ENCODE peak calls at places on chromosomes 3 and 15, in eight cellular contexts. One of them, this sample, is unnamed.
A peak's percentile ranks its signal among the peaks of the same experiment; 100 is the strongest.

GRCh38 chr15:25742421-25743159 is 120.5 kb downstream of the ATP10A start:
- DNase-seq in cardiac muscle cell: no peak
- DNase-seq in endodermal cell: no peak
- DNase-seq in pancreas: no peak
- DNase-seq in adipocyte: no peak
- DNase-seq in fibroblast of lung: no peak
- DNase-seq in uterus: no peak
- DNase-seq in IMR-90: no peak
- DNase-seq in this sample: no peak

GRCh38 chr3:123807820-123808219 is 76.3 kb downstream of the MYLK start:
- DNase-seq in endodermal cell: no peak
- DNase-seq in fibroblast of lung: no peak
- DNase-seq in IMR-90: no peak
- DNase-seq in cardiac muscle cell: peak; percentile 66
- DNase-seq in uterus: no peak
- DNase-seq in adipocyte: no peak
- DNase-seq in pancreas: no peak
- DNase-seq in this sample: no peak

GRCh38 chr15:72764656-72765055 is 18.9 kb downstream of the ADPGK start:
- DNase-seq in fibroblast of lung: no peak
- DNase-seq in pancreas: no peak
- DNase-seq in IMR-90: peak; percentile 15
- DNase-seq in uterus: no peak
- DNase-seq in adipocyte: peak; percentile 13
- DNase-seq in endodermal cell: no peak
- DNase-seq in cardiac muscle cell: no peak
- DNase-seq in this sample: no peak

GRCh38 chr15:81485806-81486205 is 111.8 kb upstream of the TMC3 start:
- DNase-seq in cardiac muscle cell: no peak
- DNase-seq in pancreas: no peak
- DNase-seq in adipocyte: no peak
- DNase-seq in endodermal cell: no peak
- DNase-seq in fibroblast of lung: no peak
- DNase-seq in IMR-90: no peak
- DNase-seq in uterus: no peak
- DNase-seq in this sample: no peak

GRCh38 chr3:166510382-166510781 is 673.2 kb upstream of the BCHE start:
- DNase-seq in uterus: no peak
- DNase-seq in fibroblast of lung: no peak
- DNase-seq in endodermal cell: peak; percentile 75
- DNase-seq in adipocyte: no peak
- DNase-seq in pancreas: no peak
- DNase-seq in cardiac muscle cell: no peak
- DNase-seq in IMR-90: no peak
- DNase-seq in this sample: no peak

GRCh38 chr3:178711753-178712152 is 175.5 kb downstream of the KCNMB2 start:
- DNase-seq in fibroblast of lung: no peak
- DNase-seq in endodermal cell: no peak
- DNase-seq in adipocyte: no peak
- DNase-seq in cardiac muscle cell: no peak
- DNase-seq in pancreas: no peak
- DNase-seq in uterus: no peak
- DNase-seq in IMR-90: no peak
- DNase-seq in this sample: no peak

GRCh38 chr3:86180696-86181095 is 810.3 kb downstream of the VGLL3 start:
- DNase-seq in fibroblast of lung: no peak
- DNase-seq in adipocyte: no peak
- DNase-seq in uterus: no peak
- DNase-seq in pancreas: no peak
- DNase-seq in IMR-90: no peak
- DNase-seq in endodermal cell: peak; percentile 61
- DNase-seq in cardiac muscle cell: no peak
- DNase-seq in this sample: no peak

GRCh38 chr3:116474356-116475200 is 29.3 kb upstream of the LSAMP start:
- DNase-seq in fibroblast of lung: no peak
- DNase-seq in pancreas: peak; percentile 20
- DNase-seq in adipocyte: no peak
- DNase-seq in cardiac muscle cell: no peak
- DNase-seq in IMR-90: peak; percentile 17
- DNase-seq in endodermal cell: peak; percentile 43
- DNase-seq in uterus: no peak
- DNase-seq in this sample: no peak

GRCh38 chr3:127953092-127953491 is 38.1 kb downstream of the KBTBD12 start:
- DNase-seq in fibroblast of lung: peak; percentile 28
- DNase-seq in endodermal cell: no peak
- DNase-seq in pancreas: no peak
- DNase-seq in cardiac muscle cell: no peak
- DNase-seq in uterus: no peak
- DNase-seq in IMR-90: peak; percentile 29
- DNase-seq in adipocyte: no peak
- DNase-seq in this sample: no peak

GRCh38 chr15:99393641-99394040 is 142.4 kb downstream of the LRRC28 start:
- DNase-seq in IMR-90: no peak
- DNase-seq in uterus: no peak
- DNase-seq in pancreas: no peak
- DNase-seq in cardiac muscle cell: no peak
- DNase-seq in endodermal cell: no peak
- DNase-seq in adipocyte: no peak
- DNase-seq in fibroblast of lung: no peak
- DNase-seq in this sample: no peak

GRCh38 chr3:197137741-197138140 is 108.1 kb upstream of the MELTF start:
- DNase-seq in endodermal cell: no peak
- DNase-seq in IMR-90: no peak
- DNase-seq in cardiac muscle cell: no peak
- DNase-seq in fibroblast of lung: no peak
- DNase-seq in adipocyte: no peak
- DNase-seq in uterus: no peak
- DNase-seq in pancreas: no peak
- DNase-seq in this sample: peak; percentile 69

GRCh38 chr3:73056365-73057150 is 4.9 kb upstream of the EBLN2 start:
- DNase-seq in endodermal cell: no peak
- DNase-seq in fibroblast of lung: peak; percentile 81
- DNase-seq in cardiac muscle cell: peak; percentile 64
- DNase-seq in pancreas: no peak
- DNase-seq in adipocyte: peak; percentile 69
- DNase-seq in uterus: no peak
- DNase-seq in IMR-90: peak; percentile 62
- DNase-seq in this sample: no peak

GRCh38 chr3:11568503-11569155 is 75.1 kb downstream of the VGLL4 start:
- DNase-seq in pancreas: no peak
- DNase-seq in IMR-90: peak; percentile 93
- DNase-seq in adipocyte: peak; percentile 95
- DNase-seq in endodermal cell: no peak
- DNase-seq in fibroblast of lung: peak; percentile 88
- DNase-seq in cardiac muscle cell: peak; percentile 92
- DNase-seq in uterus: peak; percentile 82
- DNase-seq in this sample: no peak

GRCh38 chr3:134649106-134649705 is 1.6 kb downstream of the KY start:
- DNase-seq in adipocyte: no peak
- DNase-seq in pancreas: no peak
- DNase-seq in IMR-90: no peak
- DNase-seq in fibroblast of lung: no peak
- DNase-seq in cardiac muscle cell: no peak
- DNase-seq in endodermal cell: no peak
- DNase-seq in uterus: no peak
- DNase-seq in this sample: no peak

GRCh38 chr3:134652409-134652831 is 1.6 kb upstream of the KY start:
- DNase-seq in pancreas: no peak
- DNase-seq in cardiac muscle cell: peak; percentile 25
- DNase-seq in endodermal cell: no peak
- DNase-seq in fibroblast of lung: no peak
- DNase-seq in adipocyte: peak; percentile 11
- DNase-seq in IMR-90: peak; percentile 29
- DNase-seq in uterus: no peak
- DNase-seq in this sample: no peak

GRCh38 chr3:134652886-134653630 is 2.2 kb upstream of the KY start:
- DNase-seq in adipocyte: no peak
- DNase-seq in fibroblast of lung: no peak
- DNase-seq in IMR-90: no peak
- DNase-seq in pancreas: no peak
- DNase-seq in cardiac muscle cell: no peak
- DNase-seq in uterus: no peak
- DNase-seq in endodermal cell: no peak
- DNase-seq in this sample: no peak

GRCh38 chr3:134651347-134652041 is 672 bp upstream of the KY start:
- DNase-seq in adipocyte: peak; percentile 27
- DNase-seq in fibroblast of lung: no peak
- DNase-seq in cardiac muscle cell: peak; percentile 45
- DNase-seq in pancreas: no peak
- DNase-seq in uterus: peak; percentile 49
- DNase-seq in IMR-90: peak; percentile 26
- DNase-seq in endodermal cell: no peak
- DNase-seq in this sample: no peak

GRCh38 chr3:134650431-134651346 is at the start of gene KY:
- DNase-seq in fibroblast of lung: peak; percentile 28
- DNase-seq in IMR-90: peak; percentile 26
- DNase-seq in cardiac muscle cell: peak; percentile 60
- DNase-seq in adipocyte: peak; percentile 49
- DNase-seq in pancreas: no peak
- DNase-seq in endodermal cell: peak; percentile 87
- DNase-seq in uterus: peak; percentile 51
- DNase-seq in this sample: peak; percentile 60
- H3K4me3 ChIP-seq in fibroblast of lung: peak within 1 kb of the TSS; percentile 37
- H3K4me3 ChIP-seq in IMR-90: peak within 1 kb of the TSS; percentile 43
- H3K4me3 ChIP-seq in cardiac muscle cell: peak within 1 kb of the TSS; percentile 18
- H3K4me3 ChIP-seq in adipocyte: peak within 1 kb of the TSS; percentile 76
- H3K4me3 ChIP-seq in pancreas: peak within 1 kb of the TSS; percentile 50
- H3K4me3 ChIP-seq in endodermal cell: peak within 1 kb of the TSS; percentile 66
- H3K4me3 ChIP-seq in uterus: peak within 1 kb of the TSS; percentile 33
- H3K4me3 ChIP-seq in this sample: peak within 1 kb of the TSS; percentile 51

DNA sequence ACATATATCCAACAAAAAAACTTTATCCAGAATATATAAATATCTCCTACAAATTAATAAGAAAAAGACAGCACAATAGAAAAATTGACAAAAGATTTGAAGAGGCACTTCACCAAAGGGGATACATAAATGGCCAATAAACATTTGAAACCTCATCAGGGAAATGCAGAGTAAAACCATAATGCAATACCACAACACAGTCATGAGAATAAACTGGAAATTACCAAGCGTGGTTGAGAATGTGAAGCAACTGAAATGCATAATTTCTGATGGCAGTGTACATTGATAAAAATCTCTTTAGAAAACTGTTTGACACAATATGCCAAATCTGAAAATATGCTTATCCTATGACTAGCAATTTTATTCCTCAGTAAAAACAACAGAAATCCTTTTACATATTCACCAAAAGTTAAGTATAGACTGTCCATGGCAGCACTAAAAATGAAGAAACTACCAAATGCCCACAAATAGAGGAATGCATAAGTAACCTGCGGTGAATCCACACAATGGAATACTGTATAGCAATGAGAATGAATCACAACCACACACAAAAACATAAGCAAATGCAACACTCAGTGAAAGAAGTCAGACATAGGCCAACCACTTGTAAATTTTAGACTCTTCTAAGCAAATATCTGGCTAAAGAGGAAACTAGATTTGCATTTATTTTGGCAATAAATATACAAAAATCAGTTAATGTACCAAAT is 7.9 kb downstream of the LYZL4 start:
- DNase-seq in IMR-90: no peak
- DNase-seq in endodermal cell: no peak
- DNase-seq in adipocyte: no peak
- DNase-seq in uterus: no peak
- DNase-seq in pancreas: no peak
- DNase-seq in cardiac muscle cell: no peak
- DNase-seq in fibroblast of lung: no peak
- DNase-seq in this sample: no peak
- H3K4me1 ChIP-seq in IMR-90: no peaks in the 10 kb centered on the region
- H3K4me1 ChIP-seq in endodermal cell: no peaks in the 10 kb centered on the region
- H3K4me1 ChIP-seq in adipocyte: no peaks in the 10 kb centered on the region
- H3K4me1 ChIP-seq in uterus: no peaks in the 10 kb centered on the region
- H3K4me1 ChIP-seq in pancreas: no peaks in the 10 kb centered on the region
- H3K4me1 ChIP-seq in cardiac muscle cell: peaks cover 33% of the 10 kb centered on the region
- H3K4me1 ChIP-seq in fibroblast of lung: no peaks in the 10 kb centered on the region
- H3K4me1 ChIP-seq in this sample: no peaks in the 10 kb centered on the region

DNA sequence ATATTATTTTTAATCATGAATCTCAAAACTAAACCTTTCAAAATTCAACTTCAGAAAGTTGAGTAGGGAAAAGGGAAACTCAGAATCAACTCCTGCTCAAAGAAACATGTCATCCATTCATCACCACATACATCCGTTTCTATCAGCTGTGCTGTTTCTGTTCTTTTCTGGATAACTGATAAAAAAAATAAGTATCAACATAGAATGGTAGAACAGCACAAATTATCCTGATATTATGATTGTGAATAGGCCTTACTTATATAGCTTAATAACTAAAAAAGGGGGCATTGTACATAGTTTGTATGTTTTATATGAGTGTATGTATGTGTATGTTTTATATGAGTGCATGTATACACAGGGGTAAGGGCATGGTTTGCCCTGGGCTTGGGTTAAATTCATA is 3.1 kb downstream of the TM4SF1 start:
- DNase-seq in endodermal cell: no peak
- DNase-seq in pancreas: no peak
- DNase-seq in fibroblast of lung: no peak
- DNase-seq in uterus: no peak
- DNase-seq in IMR-90: no peak
- DNase-seq in cardiac muscle cell: peak; percentile 6
- DNase-seq in adipocyte: no peak
- DNase-seq in this sample: no peak
- H3K36me3 ChIP-seq in endodermal cell: no peaks in the 10 kb centered on the region
- H3K36me3 ChIP-seq in pancreas: peaks cover 32% of the 10 kb centered on the region
- H3K36me3 ChIP-seq in fibroblast of lung: peaks cover 12% of the 10 kb centered on the region
- H3K36me3 ChIP-seq in uterus: no peaks in the 10 kb centered on the region
- H3K36me3 ChIP-seq in IMR-90: peaks cover 28% of the 10 kb centered on the region
- H3K36me3 ChIP-seq in cardiac muscle cell: no peaks in the 10 kb centered on the region
- H3K36me3 ChIP-seq in adipocyte: no peaks in the 10 kb centered on the region
- H3K36me3 ChIP-seq in this sample: peaks cover 27% of the 10 kb centered on the region

GRCh38 chr3:152271465-152272035 is 2.8 kb downstream of the MBNL1 start:
- DNase-seq in pancreas: no peak
- DNase-seq in fibroblast of lung: no peak
- DNase-seq in cardiac muscle cell: no peak
- DNase-seq in endodermal cell: no peak
- DNase-seq in adipocyte: peak; percentile 47
- DNase-seq in IMR-90: no peak
- DNase-seq in uterus: no peak
- DNase-seq in this sample: no peak
- H3K4me3 ChIP-seq in pancreas: peak overlapping the region; percentile 85
- H3K4me3 ChIP-seq in fibroblast of lung: peak overlapping the region; percentile 96
- H3K4me3 ChIP-seq in cardiac muscle cell: peak overlapping the region; percentile 79
- H3K4me3 ChIP-seq in endodermal cell: no peak overlapping the region
- H3K4me3 ChIP-seq in adipocyte: peak overlapping the region; percentile 92
- H3K4me3 ChIP-seq in IMR-90: peak overlapping the region; percentile 88
- H3K4me3 ChIP-seq in uterus: peak overlapping the region; percentile 58
- H3K4me3 ChIP-seq in this sample: peak overlapping the region; percentile 83

GRCh38 chr3:16509721-16510619 is 3.5 kb downstream of the RFTN1 start:
- DNase-seq in IMR-90: no peak
- DNase-seq in endodermal cell: no peak
- DNase-seq in uterus: no peak
- DNase-seq in adipocyte: no peak
- DNase-seq in pancreas: no peak
- DNase-seq in cardiac muscle cell: no peak
- DNase-seq in fibroblast of lung: no peak
- DNase-seq in this sample: no peak
- H3K4me1 ChIP-seq in IMR-90: peaks cover 17% of the 10 kb centered on the region
- H3K4me1 ChIP-seq in endodermal cell: no peaks in the 10 kb centered on the region
- H3K4me1 ChIP-seq in uterus: peaks cover 7% of the 10 kb centered on the region
- H3K4me1 ChIP-seq in adipocyte: peaks cover 57% of the 10 kb centered on the region
- H3K4me1 ChIP-seq in pancreas: no peaks in the 10 kb centered on the region
- H3K4me1 ChIP-seq in cardiac muscle cell: peaks cover 45% of the 10 kb centered on the region
- H3K4me1 ChIP-seq in fibroblast of lung: peaks cover 30% of the 10 kb centered on the region
- H3K4me1 ChIP-seq in this sample: peaks cover 65% of the 10 kb centered on the region

This sample was measured in lower lobe of right lung.